ENCODE peak calls at places on chromosomes 5 and 9, in nine cellular contexts. I is tibial artery; T is effector memory CD4-positive, alpha-beta T cell; S is tibial nerve; Q is osteoblast; B is ovary; X is CD4-positive, alpha-beta T cell; U is stomach; Y is psoas muscle. L is an unnamed sample.

GRCh38 chr5:111223086-111223789 is 946 bp upstream of the CAMK4 start:
- DNase-seq in I (no peak), T (no peak), S (no peak), Q (no peak), B (no peak), X (no peak), U (no peak), Y (no peak), L (no peak)

GRCh38 chr9:107866912-107867311 is 377.3 kb upstream of the KLF4 start:
- DNase-seq in I (no peak), T (no peak), S (no peak), Q (no peak), B (no peak), X (no peak), U (no peak), Y (no peak), L (no peak)

GRCh38 chr9:36551129-36551528 is 21.6 kb upstream of the MELK start:
- DNase-seq in I (no peak), T (no peak), S (no peak), Q (peak), B (no peak), X (no peak), U (no peak), Y (no peak), L (no peak)

GRCh38 chr9:88477300-88477751 is 57.7 kb upstream of the NXNL2 start:
- DNase-seq in I (no peak), T (no peak), S (no peak), Q (peak), B (no peak), X (no peak), U (no peak), Y (no peak), L (no peak)

GRCh38 chr5:114450516-114450909 is 88.6 kb downstream of the KCNN2 start:
- DNase-seq in I (no peak), T (no peak), S (no peak), Q (no peak), B (no peak), X (no peak), U (no peak), Y (no peak), L (no peak)

GRCh38 chr9:114906922-114907571 is 23.3 kb downstream of the TNFSF8 start:
- DNase-seq in I (no peak), T (no peak), S (no peak), Q (peak), B (no peak), X (no peak), U (no peak), Y (no peak), L (no peak)

GRCh38 chr5:135213034-135213386 is 179.0 kb upstream of the PITX1 start:
- DNase-seq in I (no peak), T (no peak), S (no peak), Q (peak), B (no peak), X (no peak), U (no peak), Y (no peak), L (no peak)

GRCh38 chr9:112582863-112583262 is 96.2 kb downstream of the KIAA1958 start:
- DNase-seq in I (no peak), T (no peak), S (no peak), Q (no peak), B (no peak), X (no peak), U (no peak), Y (no peak), L (no peak)

GRCh38 chr5:120568716-120569115 is 104.6 kb downstream of the PRR16 start:
- DNase-seq in I (no peak), T (no peak), S (no peak), Q (peak), B (no peak), X (no peak), U (no peak), Y (no peak), L (no peak)

GRCh38 chr5:151055336-151055735 is 25.5 kb downstream of the TNIP1 start:
- DNase-seq in I (no peak), T (no peak), S (no peak), Q (no peak), B (no peak), X (no peak), U (no peak), Y (peak), L (no peak)

GRCh38 chr5:10451137-10451824 is 9.6 kb downstream of the ROPN1L start:
- DNase-seq in I (no peak), T (no peak), S (no peak), Q (no peak), B (no peak), X (no peak), U (no peak), Y (no peak), L (no peak)

GRCh38 chr5:146339715-146340259 is 1.1 kb downstream of the POU4F3 start:
- DNase-seq in I (no peak), T (no peak), S (no peak), Q (no peak), B (no peak), X (no peak), U (no peak), Y (no peak), L (no peak)

GRCh38 chr9:110775724-110776123 is 107.1 kb downstream of the MUSK start:
- DNase-seq in I (no peak), T (no peak), S (no peak), Q (no peak), B (no peak), X (no peak), U (no peak), Y (no peak), L (no peak)

GRCh38 chr9:20914556-20914955 is 116.9 kb downstream of the HACD4 start:
- DNase-seq in I (no peak), T (no peak), S (no peak), Q (no peak), B (no peak), X (no peak), U (no peak), Y (no peak), L (no peak)

GRCh38 chr9:111572945-111573604 is 26.4 kb downstream of the PTGR1 start:
- DNase-seq in I (no peak), T (no peak), S (no peak), Q (peak), B (no peak), X (no peak), U (no peak), Y (no peak), L (no peak)

GRCh38 chr5:37799865-37800421 is 39.9 kb downstream of the GDNF start:
- DNase-seq in I (no peak), T (no peak), S (no peak), Q (no peak), B (no peak), X (no peak), U (no peak), Y (no peak), L (no peak)

GRCh38 chr5:134314443-134314842 is 52.5 kb downstream of the CDKL3 start:
- DNase-seq in I (no peak), T (no peak), S (no peak), Q (no peak), B (no peak), X (no peak), U (no peak), Y (no peak), L (no peak)

GRCh38 chr5:174491761-174492350 is 232.5 kb upstream of the MSX2 start:
- DNase-seq in I (no peak), T (no peak), S (no peak), Q (no peak), B (no peak), X (no peak), U (no peak), Y (no peak), L (no peak)

GRCh38 chr5:156326718-156327259 is at the start of gene SGCD:
- DNase-seq in I (peak), T (no peak), S (peak), Q (peak), B (peak), X (no peak), U (peak), Y (peak), L (peak)

GRCh38 chr9:120877276-120878034 is 467 bp upstream of the PHF19 start:
- DNase-seq in I (peak), T (peak), S (no peak), Q (peak), B (peak), X (peak), U (peak), Y (peak), L (peak)

GRCh38 chr5:130109152-130109551 is 204.9 kb downstream of the CHSY3 start:
- DNase-seq in I (no peak), T (no peak), S (no peak), Q (no peak), B (no peak), X (no peak), U (no peak), Y (no peak), L (no peak)

GRCh38 chr5:80964919-80965318 is 4.8 kb downstream of the RASGRF2 start:
- DNase-seq in I (no peak), T (no peak), S (no peak), Q (no peak), B (no peak), X (no peak), U (no peak), Y (no peak), L (no peak)

GRCh38 chr5:80963521-80963895 is 3.3 kb downstream of the RASGRF2 start:
- DNase-seq in I (no peak), T (no peak), S (no peak), Q (no peak), B (no peak), X (no peak), U (no peak), Y (no peak), L (no peak)

GRCh38 chr5:80963966-80964481 is 3.9 kb downstream of the RASGRF2 start:
- DNase-seq in I (no peak), T (no peak), S (no peak), Q (no peak), B (no peak), X (no peak), U (no peak), Y (no peak), L (no peak)

GRCh38 chr5:80962630-80963520 is 2.7 kb downstream of the RASGRF2 start:
- DNase-seq in I (no peak), T (no peak), S (no peak), Q (no peak), B (no peak), X (no peak), U (no peak), Y (no peak), L (no peak)

DNA sequence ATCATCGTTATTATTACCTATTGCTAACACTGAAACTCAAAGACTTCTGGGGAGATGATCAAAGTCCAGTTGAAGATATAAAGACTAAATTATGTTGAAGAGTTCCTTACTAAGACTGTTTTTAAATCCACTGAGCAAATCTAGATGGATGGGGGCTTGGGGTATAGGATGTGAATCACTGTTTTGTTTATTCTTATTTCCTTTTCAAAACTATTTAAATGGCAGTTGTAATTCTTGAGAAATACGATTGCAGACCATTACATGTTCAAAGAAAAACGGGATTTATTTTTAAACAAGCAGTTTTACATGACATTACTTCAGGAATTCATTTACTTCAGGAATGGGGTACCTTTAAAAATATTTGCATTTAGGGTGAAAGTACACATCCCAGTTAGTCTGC is 4.3 kb downstream of the RASGRF2 start:
- DNase-seq in I (no peak), T (no peak), S (no peak), Q (no peak), B (no peak), X (no peak), U (no peak), Y (no peak), L (no peak)
- H3K27ac ChIP-seq in I (no peak), T (no peak), S (no peak), Q (no peak), B (no peak), X (no peak), U (no peak), Y (peak), L (no peak)

GRCh38 chr5:59036274-59036961 is 453.5 kb downstream of the RAB3C start:
- DNase-seq in I (peak), T (peak), S (no peak), Q (peak), B (peak), X (peak), U (no peak), Y (peak), L (no peak)
- H3K27ac ChIP-seq in I (peak), T (peak), S (no peak), Q (peak), B (no peak), X (no peak), U (peak), Y (peak), L (no peak)

DNA sequence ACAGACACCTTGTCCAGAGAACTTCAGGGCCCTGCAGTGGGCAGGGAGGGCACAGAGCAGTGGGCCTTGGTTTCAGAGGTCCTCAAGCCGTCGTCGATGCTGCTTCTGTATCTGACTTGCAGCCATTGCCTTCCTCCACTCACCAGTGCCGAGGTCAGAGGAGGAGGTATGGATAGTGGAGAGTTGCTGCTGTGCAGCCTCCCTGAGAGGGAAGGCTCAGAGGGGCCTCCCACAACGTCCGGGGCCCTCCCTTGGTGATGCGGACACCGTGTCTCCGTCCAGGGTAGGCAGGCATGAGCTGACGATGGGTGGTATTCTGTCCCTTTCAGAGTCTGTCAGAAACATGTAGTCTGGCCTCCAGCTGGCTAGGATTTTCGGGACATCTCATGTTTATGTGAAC is 73.9 kb downstream of the MVB12B start:
- DNase-seq in I (no peak), T (no peak), S (no peak), Q (no peak), B (no peak), X (no peak), U (no peak), Y (no peak), L (no peak)
- H3K27ac ChIP-seq in I (no peak), T (no peak), S (no peak), Q (no peak), B (no peak), X (no peak), U (no peak), Y (no peak), L (peak)

GRCh38 chr9:136239135-136239962 is 6.3 kb downstream of the QSOX2 start:
- DNase-seq in I (no peak), T (no peak), S (no peak), Q (no peak), B (no peak), X (no peak), U (no peak), Y (no peak), L (no peak)
- H3K27ac ChIP-seq in I (no peak), T (no peak), S (no peak), Q (no peak), B (no peak), X (no peak), U (peak), Y (no peak), L (no peak)

DNA sequence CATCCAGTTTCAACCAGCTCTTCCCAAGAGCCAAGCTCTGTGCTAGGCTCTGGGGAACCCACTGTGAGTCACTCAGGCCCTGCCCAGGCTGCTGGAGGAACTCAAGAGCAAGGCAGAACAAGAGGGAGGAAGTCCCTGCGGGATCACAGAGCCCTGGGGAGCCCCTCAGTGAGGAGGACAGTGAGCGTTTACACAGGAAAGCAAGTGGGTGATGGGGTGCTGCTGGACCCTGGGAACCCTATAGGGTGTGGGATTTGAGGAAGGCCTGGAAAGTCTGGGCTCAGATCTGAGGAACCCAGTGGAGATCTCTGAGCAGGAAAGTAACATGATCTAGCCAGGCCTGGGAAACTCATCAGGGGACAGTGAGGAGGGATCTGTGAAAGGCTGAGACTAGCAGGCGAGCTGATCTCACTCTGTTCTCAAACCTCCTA is 70.1 kb downstream of the SHB start:
- DNase-seq in I (peak), T (no peak), S (no peak), Q (peak), B (no peak), X (no peak), U (no peak), Y (no peak), L (no peak)
- H3K27ac ChIP-seq in I (peak), T (no peak), S (no peak), Q (peak), B (no peak), X (no peak), U (no peak), Y (peak), L (peak)

DNA sequence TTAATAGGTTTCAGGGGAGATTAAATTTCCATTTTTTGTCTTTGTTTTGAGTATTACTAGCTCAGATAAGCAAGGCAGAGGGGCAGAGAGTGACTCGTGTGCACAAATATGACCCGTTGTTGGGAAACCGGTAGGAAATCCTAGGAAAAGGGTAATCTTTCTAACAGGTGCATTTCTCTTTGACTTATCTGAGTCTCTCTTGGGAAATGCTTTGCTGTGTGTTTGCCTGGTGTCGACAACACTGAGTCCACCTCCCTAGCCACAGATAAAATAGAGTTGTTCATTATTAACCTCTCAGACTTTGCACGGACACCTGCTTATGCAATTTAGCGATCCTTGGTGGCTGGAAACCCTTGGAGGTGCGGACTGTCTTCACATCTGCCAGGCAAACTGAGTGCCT is 164.2 kb downstream of the FGF1 start:
- DNase-seq in I (no peak), T (no peak), S (no peak), Q (no peak), B (no peak), X (no peak), U (no peak), Y (no peak), L (no peak)
- H3K27ac ChIP-seq in I (no peak), T (no peak), S (no peak), Q (no peak), B (no peak), X (no peak), U (no peak), Y (no peak), L (no peak)

DNA sequence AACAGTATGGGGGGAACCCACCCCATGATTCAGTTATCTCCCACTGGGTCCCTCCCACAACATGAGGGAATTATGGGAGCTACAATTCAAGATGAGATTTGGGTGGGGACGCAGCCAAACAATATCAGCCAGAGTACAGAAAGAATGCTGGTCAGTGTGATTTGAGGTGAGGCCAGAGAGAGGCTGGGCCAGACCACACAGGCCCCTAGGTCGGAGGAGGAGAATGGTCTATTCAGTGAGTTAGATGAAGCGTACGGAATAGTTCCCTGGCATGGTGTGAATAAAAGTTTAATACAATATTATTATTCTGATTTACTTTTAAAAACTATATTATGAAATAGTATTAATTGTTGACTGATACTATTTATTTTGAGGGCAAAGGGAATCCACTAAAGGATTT is 39.7 kb downstream of the PCSK5 start:
- DNase-seq in I (no peak), T (no peak), S (no peak), Q (no peak), B (no peak), X (no peak), U (no peak), Y (no peak), L (no peak)
- H3K27ac ChIP-seq in I (peak), T (no peak), S (peak), Q (no peak), B (no peak), X (no peak), U (no peak), Y (no peak), L (peak)

DNA sequence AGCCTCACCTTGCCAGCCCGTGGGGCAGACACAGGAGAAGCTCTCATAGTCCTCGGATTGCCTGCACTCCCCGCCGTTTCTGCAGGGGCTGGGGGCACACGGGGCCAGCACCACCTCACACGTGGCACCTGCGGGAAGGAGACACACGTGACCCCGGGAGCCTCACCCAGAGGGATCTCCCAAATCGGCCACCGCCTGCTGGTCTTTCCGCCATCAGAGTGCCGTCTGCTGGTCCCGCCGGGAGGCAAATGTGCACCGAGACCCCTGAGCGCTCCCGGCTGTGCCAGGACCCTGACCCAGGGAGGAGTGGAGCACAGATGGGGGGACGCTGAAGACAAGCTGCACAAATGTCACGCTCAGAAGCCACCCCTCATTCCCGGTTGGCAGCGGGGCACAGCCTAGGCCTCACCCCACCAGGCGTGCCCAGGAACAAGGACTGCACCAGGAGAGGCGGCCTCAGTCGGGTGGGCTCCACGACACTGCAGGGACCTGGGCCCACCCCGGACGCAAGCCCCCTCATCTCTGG is 28.4 kb upstream of the SEC16A start:
- DNase-seq in I (no peak), T (no peak), S (no peak), Q (no peak), B (no peak), X (no peak), U (no peak), Y (no peak), L (no peak)
- H3K27ac ChIP-seq in I (no peak), T (no peak), S (peak), Q (no peak), B (no peak), X (no peak), U (peak), Y (peak), L (peak)